ENCODE peak calls at places on chromosomes 12 and 14, in nine cellular contexts. Z is left ventricle myocardium inferior; C is stimulated activated CD4-positive, alpha-beta T cell treated with anti-CD3 and anti-CD28 coated beads, Interleukin-4, amount 100 ng/mL, for 48 hours; I is NCI-H69; H is ELR; B is DMS79; P is GF-D8; G is H4; L is Daoy. O is an unnamed sample.

GRCh38 chr12:100068305-100068704 is 74.4 kb downstream of the BLTP3B start:
- DNase-seq in L (no peak), B (no peak), C (no peak), H (no peak), P (no peak), I (no peak), G (no peak), Z (no peak), O (no peak)

GRCh38 chr12:92019491-92020277 is 126.0 kb downstream of the BTG1 start:
- DNase-seq in C (no peak), Z (no peak), B (no peak), I (no peak), L (no peak), P (no peak), G (no peak), H (no peak), O (no peak)

GRCh38 chr12:91483471-91483985 is 300.9 kb upstream of the DCN start:
- DNase-seq in B (no peak), Z (no peak), C (no peak), P (no peak), I (no peak), G (no peak), L (no peak), H (no peak), O (peak)

GRCh38 chr12:21566223-21566906 is 38.3 kb downstream of the GYS2 start:
- DNase-seq in L (no peak), P (no peak), Z (no peak), H (no peak), G (no peak), B (no peak), I (no peak), C (no peak), O (no peak)

GRCh38 chr12:77965790-77966189 is 135.1 kb downstream of the NAV3 start:
- DNase-seq in B (no peak), P (no peak), G (no peak), Z (no peak), H (no peak), I (no peak), L (no peak), C (no peak), O (no peak)

GRCh38 chr12:28089363-28089762 is 100.9 kb upstream of the CCDC91 start:
- DNase-seq in B (no peak), I (peak), G (no peak), Z (no peak), H (peak), C (no peak), L (peak), P (peak), O (peak)

GRCh38 chr12:105659355-105660075 is 329.0 kb downstream of the C12orf75 start:
- DNase-seq in I (peak), B (peak), C (no peak), L (no peak), G (no peak), H (no peak), P (no peak), Z (peak), O (peak)

GRCh38 chr12:46964496-46965098 is 114.8 kb upstream of the PCED1B start:
- DNase-seq in Z (no peak), G (peak), H (peak), B (no peak), L (peak), C (no peak), P (no peak), I (no peak), O (peak)

GRCh38 chr12:5094986-5095385 is 51.3 kb downstream of the KCNA5 start:
- DNase-seq in I (no peak), L (no peak), G (no peak), C (no peak), H (peak), Z (no peak), B (no peak), P (no peak), O (no peak)

GRCh38 chr12:65778268-65779090 is 45.8 kb upstream of the HMGA2 start:
- DNase-seq in P (no peak), C (no peak), I (no peak), G (no peak), H (peak), L (peak), B (no peak), Z (no peak), O (peak)

GRCh38 chr14:75487155-75487671 is 35.1 kb upstream of the BATF start:
- DNase-seq in H (peak), P (no peak), L (no peak), G (no peak), I (no peak), B (no peak), Z (no peak), C (no peak), O (peak)

GRCh38 chr14:100802766-100803693 is 22.9 kb upstream of the MEG3 start:
- DNase-seq in G (no peak), P (no peak), B (no peak), C (no peak), I (peak), H (no peak), Z (no peak), L (peak), O (no peak)

GRCh38 chr12:130700492-130701401 is 15.4 kb downstream of the RIMBP2 start:
- DNase-seq in P (no peak), L (no peak), I (no peak), C (no peak), G (no peak), H (no peak), B (no peak), Z (no peak), O (no peak)

GRCh38 chr12:111590552-111590951 is 8.6 kb downstream of the ATXN2 start:
- DNase-seq in G (no peak), P (no peak), I (no peak), B (no peak), Z (no peak), C (no peak), L (no peak), H (no peak), O (no peak)

GRCh38 chr14:65594153-65594881 is 181.8 kb downstream of the FUT8 start:
- DNase-seq in B (no peak), G (no peak), L (no peak), H (no peak), Z (no peak), I (peak), P (no peak), C (no peak), O (no peak)

GRCh38 chr12:78034025-78034424 is 203.3 kb downstream of the NAV3 start:
- DNase-seq in Z (no peak), L (no peak), C (no peak), P (peak), H (no peak), G (no peak), I (no peak), B (no peak), O (no peak)

GRCh38 chr12:65754744-65755595 is 69.3 kb upstream of the HMGA2 start:
- DNase-seq in C (no peak), P (no peak), Z (no peak), H (no peak), L (no peak), I (no peak), B (no peak), G (no peak), O (no peak)

GRCh38 chr12:121812921-121813896 is 9.4 kb downstream of the SETD1B start:
- DNase-seq in G (no peak), P (no peak), L (no peak), B (no peak), I (no peak), C (no peak), Z (no peak), H (no peak), O (no peak)

GRCh38 chr14:102696332-102696731 is 80.9 kb upstream of the TRAF3 start:
- DNase-seq in H (no peak), B (no peak), C (no peak), P (no peak), G (no peak), L (no peak), Z (no peak), I (no peak), O (no peak)

GRCh38 chr12:67364228-67364627 is 95.1 kb downstream of the CAND1 start:
- DNase-seq in G (no peak), P (no peak), B (no peak), Z (no peak), H (no peak), I (peak), C (no peak), L (peak), O (peak)

GRCh38 chr12:3768911-3769447 is 16.1 kb upstream of the CRACR2A start:
- DNase-seq in P (no peak), Z (no peak), H (no peak), L (no peak), I (no peak), G (no peak), C (no peak), B (no peak), O (no peak)

GRCh38 chr12:117494833-117495714 is 133.6 kb upstream of the NOS1 start:
- DNase-seq in B (peak), H (no peak), L (peak), C (no peak), I (peak), G (no peak), Z (no peak), P (no peak), O (peak)

GRCh38 chr12:108672054-108672453 is 38.4 kb upstream of the SELPLG start:
- DNase-seq in B (no peak), Z (no peak), L (no peak), C (no peak), I (no peak), P (no peak), H (no peak), G (no peak), O (no peak)

GRCh38 chr12:132428872-132429121 is 61.2 kb upstream of the FBRSL1 start:
- DNase-seq in C (no peak), L (no peak), Z (no peak), H (no peak), G (no peak), I (peak), P (no peak), B (no peak), O (no peak)

GRCh38 chr14:84065811-84066210 is 1464.1 kb upstream of the FLRT2 start:
- DNase-seq in H (no peak), Z (no peak), G (no peak), B (no peak), L (no peak), C (no peak), I (no peak), P (no peak), O (no peak)

GRCh38 chr14:40697221-40697620 is 909.5 kb upstream of the LRFN5 start:
- DNase-seq in I (peak), Z (no peak), C (no peak), P (no peak), H (no peak), L (peak), B (no peak), G (no peak), O (no peak)

GRCh38 chr14:37153005-37153404 is 19.4 kb downstream of the SLC25A21 start:
- DNase-seq in I (no peak), L (no peak), G (no peak), C (no peak), Z (no peak), P (no peak), B (no peak), H (no peak), O (no peak)

GRCh38 chr12:132379996-132380395 is 50.6 kb upstream of the GALNT9 start:
- DNase-seq in B (no peak), I (peak), H (no peak), G (no peak), C (no peak), Z (no peak), P (no peak), L (no peak), O (no peak)

O was measured in M059J.